ENCODE peak calls at places on chromosomes 5 and 9, in four cellular contexts. Q is K562, K is IMR-90, W is GM12878. O is an unnamed sample. For H3K4me1, the result is how much of the 10 kb centered on the place peaks cover.

GRCh38 chr5:124444147-124444775 is 302.2 kb downstream of the ZNF608 start:
- DNase-seq in W (peak), K (no peak), Q (no peak), O (no peak)

GRCh38 chr5:139543423-139543991 is 17.6 kb upstream of the UBE2D2 start:
- DNase-seq in Q (peak), W (no peak), K (peak), O (peak)

GRCh38 chr5:77449981-77450380 is 42.1 kb downstream of the WDR41 start:
- DNase-seq in W (no peak), Q (no peak), K (peak), O (no peak)

GRCh38 chr5:130151239-130151638 is 247.0 kb downstream of the CHSY3 start:
- DNase-seq in W (no peak), Q (no peak), K (no peak), O (no peak)

GRCh38 chr5:173567548-173567947 is 48.9 kb downstream of the BOD1 start:
- DNase-seq in W (no peak), K (peak), Q (no peak), O (no peak)

GRCh38 chr5:108966910-108967309 is 219.2 kb downstream of the FER start:
- DNase-seq in W (no peak), Q (no peak), K (no peak), O (no peak)

GRCh38 chr9:20604561-20604960 is 17.7 kb downstream of the MLLT3 start:
- DNase-seq in Q (no peak), W (no peak), K (peak), O (peak)

GRCh38 chr5:60891667-60892066 is 47.6 kb upstream of the ELOVL7 start:
- DNase-seq in W (no peak), Q (no peak), K (no peak), O (no peak)

GRCh38 chr5:42566658-42567313 is 143.5 kb downstream of the GHR start:
- DNase-seq in Q (no peak), W (no peak), K (no peak), O (no peak)

GRCh38 chr9:132945186-132946130 is 1.0 kb upstream of the TSC1 start:
- DNase-seq in W (no peak), K (no peak), Q (no peak), O (no peak)

GRCh38 chr9:132939169-132939568 is 5.2 kb downstream of the TSC1 start:
- DNase-seq in Q (no peak), K (no peak), W (no peak), O (no peak)

GRCh38 chr9:132943677-132944293 is 631 bp downstream of the TSC1 start:
- DNase-seq in W (no peak), Q (no peak), K (no peak), O (peak)

GRCh38 chr9:132944294-132945185 is at the start of gene TSC1:
- DNase-seq in W (peak), K (peak), Q (peak), O (peak)

DNA sequence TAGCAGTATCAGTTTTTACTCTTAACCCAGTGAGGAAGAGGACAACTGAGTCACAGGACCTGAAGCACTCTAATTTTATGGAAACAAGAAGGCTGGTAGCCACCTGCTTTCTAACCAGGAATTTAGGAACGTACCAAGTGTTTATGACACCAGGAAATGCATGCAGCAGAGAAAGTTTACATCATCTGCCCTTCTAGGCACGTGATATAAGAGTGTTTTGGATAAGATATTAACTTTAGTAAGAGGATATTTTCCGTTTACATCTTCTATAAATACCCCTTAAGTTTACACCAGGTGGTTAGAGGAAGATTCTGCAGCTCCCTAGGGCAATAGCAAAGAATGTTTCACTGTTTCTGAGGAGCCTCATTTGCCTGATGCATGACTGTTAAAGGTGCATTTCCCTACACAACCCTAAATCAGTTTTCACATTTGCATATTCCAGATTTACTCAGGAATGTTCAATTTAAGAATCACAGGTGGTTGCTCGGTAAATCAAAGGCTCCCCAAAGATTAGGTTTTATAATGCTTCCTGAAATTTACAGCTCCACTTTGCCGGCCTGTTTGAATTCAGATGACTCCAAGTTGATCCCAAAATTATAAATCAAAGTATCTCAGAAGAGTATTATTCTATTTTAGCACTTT is 1.8 kb downstream of the TSC1 start:
- DNase-seq in Q (no peak), W (no peak), K (peak), O (no peak)
- H3K4me1 ChIP-seq in Q (under half), W (under half), K (under half), O (under half)

DNA sequence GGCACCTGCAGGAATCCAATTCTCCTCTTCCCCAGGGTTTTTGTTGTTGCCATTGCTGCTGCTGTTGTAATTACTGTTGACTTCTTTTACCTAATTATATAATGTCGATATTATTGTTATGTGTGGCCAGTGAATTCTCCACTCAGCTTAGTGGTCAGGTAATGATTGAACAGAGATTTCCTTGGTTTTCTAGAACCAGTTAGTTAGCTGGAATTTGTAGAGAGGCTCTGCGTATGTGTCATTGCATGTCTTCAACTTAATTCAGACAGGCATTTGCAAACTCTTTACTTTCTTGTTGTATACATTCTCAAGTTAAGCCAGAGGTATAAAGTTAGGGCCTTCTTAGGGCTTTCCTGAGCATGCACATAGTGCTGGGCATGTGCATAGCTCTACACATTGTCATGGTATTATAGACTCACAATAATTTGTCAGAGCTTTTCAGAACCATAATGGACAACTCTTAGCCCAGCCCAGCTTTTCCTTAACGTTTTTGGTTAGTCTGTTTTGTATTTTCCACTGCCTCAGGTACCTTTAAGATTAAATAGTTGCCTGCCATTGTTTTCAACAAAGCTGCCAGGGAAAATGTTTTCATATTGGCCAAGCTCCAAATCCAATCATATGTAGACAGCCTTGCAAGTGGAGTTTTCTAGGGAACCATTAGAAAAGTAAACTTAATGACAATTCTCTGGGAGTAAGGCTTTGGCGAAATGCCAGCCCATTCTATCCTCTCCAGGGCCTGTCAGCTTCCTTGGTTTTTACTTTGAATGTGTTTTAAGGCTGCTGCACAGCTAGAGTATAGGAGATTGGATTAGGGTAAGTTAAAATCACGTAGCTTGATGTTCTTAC is 68.1 kb downstream of the UBE2R2 start:
- DNase-seq in K (peak), Q (no peak), W (no peak), O (peak)
- TF ChIP-seq FOS in K (no peak), Q (no peak), W (no peak), O (no peak)

DNA sequence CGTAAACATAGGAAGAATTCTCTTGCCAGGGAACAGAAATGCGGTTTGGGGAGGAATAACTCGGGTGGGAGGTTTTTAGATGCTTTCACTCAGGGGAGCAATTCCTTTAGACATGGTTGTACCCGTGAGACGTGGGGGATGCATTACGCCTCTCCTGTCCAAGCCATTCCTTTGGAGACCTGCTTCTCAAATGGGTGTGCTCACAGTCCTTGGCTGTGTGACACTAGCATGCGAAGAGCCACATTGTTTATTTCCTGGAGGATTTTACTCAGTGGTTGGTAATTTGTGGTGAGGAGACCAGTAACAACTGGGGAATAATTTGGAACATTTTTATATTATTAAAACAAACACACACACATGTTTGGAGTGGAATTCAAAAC is 18.5 kb downstream of the COL15A1 start:
- DNase-seq in W (no peak), Q (no peak), K (peak), O (no peak)
- H3K4me1 ChIP-seq in W (under half), Q (under half), K (half or more), O (under half)

GRCh38 chr5:178241259-178241658 is 8.7 kb upstream of the PHYKPL start:
- DNase-seq in K (no peak), Q (no peak), W (no peak), O (peak)

GRCh38 chr5:178240772-178241171 is 8.2 kb upstream of the PHYKPL start:
- DNase-seq in Q (no peak), K (no peak), W (no peak), O (no peak)

GRCh38 chr5:178240341-178240741 is 7.7 kb upstream of the PHYKPL start:
- DNase-seq in W (no peak), K (no peak), Q (no peak), O (no peak)

GRCh38 chr5:178241688-178242231 is 9.2 kb upstream of the PHYKPL start:
- DNase-seq in W (no peak), Q (no peak), K (no peak), O (no peak)

DNA sequence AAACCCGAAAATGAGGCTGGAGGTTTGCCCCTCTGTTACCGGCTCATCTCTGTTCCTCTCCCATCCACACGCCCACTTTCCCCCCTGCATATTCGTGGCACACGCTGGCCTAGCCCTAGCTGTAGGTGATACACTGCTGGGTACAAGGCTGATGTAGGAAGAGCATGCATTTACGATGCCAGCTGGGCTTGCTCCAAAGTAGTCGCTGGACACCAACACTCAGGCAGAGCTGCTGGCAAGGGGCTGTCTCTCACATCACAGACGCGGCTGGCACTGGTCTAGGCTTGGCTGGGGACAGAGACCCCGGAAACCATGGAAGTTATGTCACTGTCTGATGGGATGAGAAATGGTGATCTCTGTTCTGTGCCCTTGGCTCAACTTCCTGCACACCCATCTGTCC is 9.8 kb upstream of the PHYKPL start:
- DNase-seq in W (no peak), Q (no peak), K (no peak), O (no peak)
- TF ChIP-seq FOS in W (no peak), Q (no peak), K (no peak), O (no peak)

DNA sequence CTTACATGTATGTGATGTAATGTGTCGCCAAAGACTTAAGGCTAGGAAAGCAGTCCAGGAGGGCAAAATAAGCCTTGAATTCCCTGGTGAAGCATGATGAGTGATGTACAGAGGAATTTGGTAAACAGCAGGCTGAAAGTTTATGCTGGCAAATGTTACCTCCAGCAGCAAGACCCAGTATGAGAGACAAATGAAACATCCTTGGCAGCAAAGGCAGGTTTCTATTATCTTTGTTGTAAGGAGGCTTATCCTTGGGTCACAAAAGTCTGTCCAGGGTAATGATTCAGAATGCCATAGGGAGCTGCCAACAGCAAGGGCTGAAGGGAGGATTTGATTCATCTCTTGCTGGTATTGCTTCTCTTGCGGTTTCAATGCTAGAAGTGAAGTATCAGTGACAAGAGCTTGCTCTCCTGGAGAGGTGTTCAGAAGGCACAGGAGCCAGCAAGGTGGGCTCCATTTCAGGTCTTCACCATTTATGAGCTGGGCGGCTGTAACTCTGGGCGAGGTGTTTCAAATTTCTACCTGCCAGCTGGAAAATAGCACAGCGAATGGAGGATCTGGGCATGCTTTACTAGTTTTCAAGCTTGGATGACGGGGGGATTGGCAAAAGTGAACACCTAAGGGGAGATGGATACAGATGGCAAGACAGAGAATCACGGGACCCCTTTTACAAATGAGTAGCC is 76.1 kb upstream of the HTR4 start:
- DNase-seq in K (peak), Q (no peak), W (no peak), O (no peak)
- H3K4me1 ChIP-seq in K (under half), Q (under half), W (under half), O (under half)

DNA sequence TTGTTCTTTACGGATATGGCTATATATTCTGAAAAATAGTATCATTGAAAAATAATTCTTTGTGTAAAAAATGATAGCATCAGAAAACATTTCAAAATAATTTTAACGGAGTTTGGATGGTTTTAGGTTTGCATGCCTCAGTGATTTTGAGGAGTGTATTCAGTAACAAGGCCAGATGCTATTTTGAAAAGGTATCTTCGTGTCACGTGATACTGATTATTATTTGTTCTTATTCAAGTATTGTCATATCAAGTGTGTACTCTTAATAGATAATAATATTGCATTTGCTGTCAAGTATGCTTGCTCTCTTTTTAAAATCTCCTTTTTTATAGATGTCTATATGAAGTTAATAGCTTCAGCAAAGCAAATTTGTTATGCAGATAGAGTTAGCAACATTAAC is 313.1 kb upstream of the PTPRD start:
- DNase-seq in K (no peak), Q (no peak), W (no peak), O (no peak)
- TF ChIP-seq FOS in K (no peak), Q (no peak), W (no peak), O (no peak)

GRCh38 chr5:44443172-44443571 is 54.0 kb upstream of the FGF10 start:
- DNase-seq in Q (no peak), W (no peak), K (no peak), O (no peak)
- H3K4me1 ChIP-seq in Q (under half), W (under half), K (under half), O (under half)

GRCh38 chr5:170491479-170491878 is 12.3 kb upstream of the KCNIP1 start:
- DNase-seq in W (no peak), K (peak), Q (no peak), O (peak)
- TF ChIP-seq FOS in W (no peak), K (no peak), Q (no peak), O (peak)

GRCh38 chr5:159206818-159207217 is 2.5 kb downstream of the RNF145 start:
- DNase-seq in K (no peak), W (no peak), Q (no peak), O (peak)
- H3K4me1 ChIP-seq in K (under half), W (under half), Q (under half), O (under half)